ENCODE peak calls at places on chromosome 15, in six cellular contexts. B is hepatocyte, Y is breast epithelium, R is cardiac muscle cell, V is Peyer's patch, G is body of pancreas. H is an unnamed sample. For H3K36me3, the result is how much of the 10 kb centered on the place peaks cover.

GRCh38 chr15:90690585-90690984 is 26.6 kb upstream of the BLM start:
- DNase-seq in G (no peak), B (no peak), Y (no peak), V (no peak), R (no peak), H (no peak)

GRCh38 chr15:90598053-90598577 is 68.4 kb downstream of the CRTC3 start:
- DNase-seq in R (no peak), B (peak), Y (no peak), V (peak), G (peak), H (no peak)

GRCh38 chr15:35399901-35400300 is 146.1 kb downstream of the DPH6 start:
- DNase-seq in G (no peak), Y (no peak), B (no peak), R (no peak), V (no peak), H (no peak)

GRCh38 chr15:57334257-57334656 is 42.0 kb upstream of the CGNL1 start:
- DNase-seq in V (no peak), Y (no peak), G (no peak), R (no peak), B (peak), H (no peak)

GRCh38 chr15:96037584-96037983 is 292.9 kb upstream of the NR2F2 start:
- DNase-seq in B (no peak), Y (no peak), G (no peak), R (no peak), V (no peak), H (no peak)

GRCh38 chr15:94584833-94585244 is 353.5 kb downstream of the MCTP2 start:
- DNase-seq in R (no peak), V (no peak), Y (no peak), B (no peak), G (no peak), H (no peak)

GRCh38 chr15:82810061-82810862 is 834 bp downstream of the WHAMM start:
- DNase-seq in G (peak), Y (no peak), R (peak), B (peak), V (peak), H (peak)

GRCh38 chr15:63983071-63983711 is 63.1 kb downstream of the DAPK2 start:
- DNase-seq in G (no peak), V (no peak), Y (no peak), R (no peak), B (no peak), H (no peak)

GRCh38 chr15:70266412-70267089 is 168.8 kb upstream of the TLE3 start:
- DNase-seq in V (peak), R (no peak), Y (no peak), B (no peak), G (peak), H (no peak)

GRCh38 chr15:101225658-101226057 is 26.2 kb downstream of the CHSY1 start:
- DNase-seq in R (no peak), V (no peak), B (no peak), Y (no peak), G (no peak), H (no peak)

GRCh38 chr15:43492266-43492665 is 690 bp downstream of the TP53BP1 start:
- DNase-seq in V (no peak), R (no peak), G (no peak), Y (no peak), B (no peak), H (no peak)

GRCh38 chr15:70863450-70864218 is 9.7 kb upstream of the LARP6 start:
- DNase-seq in B (peak), R (no peak), V (no peak), G (peak), Y (no peak), H (no peak)

GRCh38 chr15:62306851-62307504 is 141.9 kb upstream of the C2CD4B start:
- DNase-seq in B (peak), G (peak), Y (no peak), R (peak), V (no peak), H (peak)

GRCh38 chr15:39429898-39430357 is 151.0 kb upstream of the THBS1 start:
- DNase-seq in B (peak), G (no peak), R (peak), Y (no peak), V (no peak), H (no peak)

GRCh38 chr15:55564347-55565145 is 23.6 kb downstream of the PYGO1 start:
- DNase-seq in R (no peak), Y (no peak), G (no peak), V (no peak), B (no peak), H (no peak)

GRCh38 chr15:23648920-23649515 is 1.4 kb upstream of the MAGEL2 start:
- DNase-seq in G (peak), R (peak), B (peak), Y (no peak), V (no peak), H (no peak)

GRCh38 chr15:23416349-23417276 is 30.4 kb downstream of the GOLGA6L2 start:
- DNase-seq in G (no peak), B (no peak), V (no peak), Y (peak), R (no peak), H (no peak)

GRCh38 chr15:92914103-92914499 is 14.0 kb downstream of the CHD2 start:
- DNase-seq in R (no peak), V (no peak), G (no peak), Y (no peak), B (no peak), H (no peak)
- H3K36me3 ChIP-seq in R (under half), V (under half), G (under half), Y (under half), B (under half), H (under half)

DNA sequence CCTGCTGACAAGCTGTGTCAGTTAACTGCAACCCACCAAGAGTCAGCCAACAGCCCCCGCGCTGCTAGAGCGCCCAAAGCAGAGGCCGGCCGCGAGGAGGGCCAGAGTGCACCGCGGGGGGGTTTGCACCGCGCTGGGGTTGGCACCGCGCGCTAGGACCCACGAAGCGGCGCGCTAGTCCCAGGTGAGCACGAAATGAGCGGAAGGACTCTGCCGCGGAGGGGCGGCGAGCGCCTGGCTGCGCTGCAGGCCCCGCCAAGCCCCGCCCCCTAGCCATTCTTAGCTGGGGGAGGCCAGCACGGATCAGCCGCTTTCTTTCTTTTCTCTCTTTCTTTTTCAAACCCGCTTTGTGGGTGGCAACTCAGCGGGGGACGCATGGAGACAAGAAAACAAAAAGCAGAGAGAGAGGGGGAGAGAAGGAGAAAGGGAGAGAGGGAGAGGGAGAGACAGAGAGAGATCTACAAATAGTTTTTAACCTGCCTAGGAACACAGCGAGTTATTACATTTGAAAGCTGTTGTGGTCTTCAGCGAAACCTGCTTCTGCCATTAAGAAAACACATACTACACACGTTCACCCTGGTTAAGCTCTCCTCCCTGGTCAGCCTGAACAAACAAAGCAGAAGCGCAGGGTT is 6.9 kb upstream of the FOXB1 start:
- DNase-seq in V (no peak), B (no peak), G (peak), R (peak), Y (no peak), H (peak)
- H3K4me3 ChIP-seq in V (no peak), B (no peak), G (no peak), R (peak), Y (no peak), H (peak)

GRCh38 chr15:91887321-91887720 is 33.8 kb downstream of the SLCO3A1 start:
- DNase-seq in V (no peak), Y (no peak), B (no peak), G (no peak), R (no peak), H (no peak)

GRCh38 chr15:91885054-91885453 is 31.5 kb downstream of the SLCO3A1 start:
- DNase-seq in V (no peak), B (no peak), G (no peak), Y (no peak), R (no peak), H (no peak)

GRCh38 chr15:91886878-91887277 is 33.4 kb downstream of the SLCO3A1 start:
- DNase-seq in Y (no peak), B (no peak), V (no peak), R (no peak), G (no peak), H (no peak)

GRCh38 chr15:91884604-91885003 is 31.1 kb downstream of the SLCO3A1 start:
- DNase-seq in Y (no peak), R (no peak), V (no peak), G (no peak), B (no peak), H (no peak)

DNA sequence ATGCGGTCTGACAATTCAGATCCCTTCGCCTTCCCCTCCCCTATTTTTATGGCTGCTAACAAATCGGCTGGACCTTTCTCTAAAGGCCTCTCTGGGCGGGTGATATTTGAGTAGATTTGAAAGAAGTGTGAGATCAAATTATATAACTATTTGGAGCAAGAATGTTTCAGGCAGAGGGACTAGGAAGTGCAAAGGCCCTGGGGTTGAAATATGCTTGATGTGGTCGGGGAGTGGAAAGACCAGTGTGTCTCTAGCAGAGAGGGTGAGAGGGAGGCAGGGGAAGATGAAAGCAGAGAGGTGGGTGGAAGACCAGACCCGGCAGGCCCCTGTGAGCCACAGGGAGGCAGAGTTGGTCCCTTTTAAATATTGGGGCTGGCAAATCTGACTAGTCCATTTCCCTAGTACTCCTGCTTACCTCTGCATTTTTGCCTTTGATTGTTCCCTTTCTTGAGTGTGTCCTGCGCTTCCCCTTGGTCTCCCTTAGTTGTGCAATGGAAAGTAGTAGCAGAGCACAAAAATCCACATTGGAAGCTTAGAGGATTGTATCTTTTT is 32.3 kb downstream of the SLCO3A1 start:
- DNase-seq in G (no peak), B (no peak), R (peak), V (no peak), Y (no peak), H (no peak)
- H3K27ac ChIP-seq in G (no peak), B (no peak), R (no peak), V (no peak), Y (no peak), H (no peak)

DNA sequence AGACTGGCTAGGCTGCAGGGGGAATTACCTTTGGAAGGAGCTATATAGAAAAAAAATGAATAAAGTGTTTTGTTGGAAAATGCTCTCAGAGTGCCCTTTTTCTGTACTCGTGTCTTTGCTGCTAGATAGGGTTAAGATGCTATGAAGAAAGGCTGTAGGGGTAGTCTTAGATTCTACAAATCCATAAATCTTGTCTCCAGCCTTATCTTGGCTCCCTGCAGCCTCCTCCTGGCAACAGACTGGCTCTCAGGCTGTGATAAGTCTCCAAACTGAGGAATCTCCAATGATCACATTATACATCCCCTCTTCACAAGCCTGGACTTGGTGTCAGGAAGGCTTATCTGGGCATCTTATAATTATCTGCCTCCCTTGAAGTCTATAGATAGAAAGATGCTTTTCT is 9.3 kb downstream of the LPCAT4 start:
- DNase-seq in V (no peak), R (no peak), Y (no peak), G (no peak), B (no peak), H (no peak)
- H3K36me3 ChIP-seq in V (under half), R (under half), Y (under half), G (under half), B (under half), H (half or more)

GRCh38 chr15:85414495-85414894 is 34.1 kb downstream of the AKAP13 start:
- DNase-seq in G (no peak), B (no peak), V (no peak), Y (no peak), R (no peak), H (no peak)

GRCh38 chr15:85414037-85414436 is 33.6 kb downstream of the AKAP13 start:
- DNase-seq in G (no peak), R (no peak), Y (no peak), B (no peak), V (no peak), H (no peak)

GRCh38 chr15:85414991-85415390 is 34.6 kb downstream of the AKAP13 start:
- DNase-seq in B (no peak), R (no peak), Y (no peak), G (no peak), V (no peak), H (no peak)

GRCh38 chr15:85411992-85412538 is 31.7 kb downstream of the AKAP13 start:
- DNase-seq in Y (no peak), G (no peak), R (no peak), B (no peak), V (no peak), H (no peak)

DNA sequence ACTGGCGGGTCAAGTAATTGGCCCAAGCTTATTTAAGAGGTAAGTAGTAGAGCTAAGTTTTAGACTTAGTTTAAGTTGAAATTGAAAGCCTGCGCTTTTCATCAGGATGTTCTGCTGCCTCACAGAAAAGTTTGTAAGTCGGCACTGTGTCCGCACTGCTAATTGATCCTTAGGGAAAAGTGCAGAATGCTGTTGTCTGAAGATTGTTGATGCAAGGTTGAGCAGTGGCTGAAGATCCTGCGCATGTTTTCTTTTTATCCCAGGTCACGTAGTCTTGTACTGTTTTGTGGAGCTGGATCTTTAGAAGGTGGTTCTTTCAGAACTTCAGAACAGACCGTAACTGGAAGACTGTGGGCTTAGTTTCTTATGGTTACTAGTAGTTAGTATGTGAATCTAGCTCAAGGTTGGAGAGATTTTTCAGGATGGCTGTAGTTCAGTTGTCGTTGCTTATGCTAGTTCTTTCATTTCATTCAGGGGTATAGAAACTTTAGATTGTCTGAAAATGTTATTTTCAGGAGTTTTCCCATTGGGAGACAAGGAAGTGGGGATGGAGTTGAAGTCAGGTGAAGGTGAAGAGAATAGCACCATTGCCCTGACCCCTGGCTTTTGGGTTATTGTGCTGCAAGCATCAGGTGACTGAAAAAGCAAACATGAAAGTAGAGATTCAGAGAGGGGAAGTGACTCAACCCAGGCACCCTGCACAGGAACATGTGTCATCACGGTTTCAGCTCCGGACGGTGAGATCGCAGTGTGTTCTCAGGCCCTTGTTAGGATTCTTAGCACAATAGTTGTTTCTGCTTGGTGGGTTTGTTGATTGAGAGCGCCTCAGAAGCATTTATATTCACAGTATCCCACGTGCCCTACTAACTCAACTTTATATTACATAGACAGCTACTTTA is 32.8 kb downstream of the AKAP13 start:
- DNase-seq in Y (no peak), R (no peak), B (peak), V (peak), G (peak), H (peak)
- H3K4me3 ChIP-seq in Y (no peak), R (no peak), B (no peak), V (no peak), G (no peak), H (peak)

GRCh38 chr15:78761020-78761419 is 50.2 kb downstream of the ADAMTS7 start:
- DNase-seq in G (no peak), B (no peak), R (no peak), Y (no peak), V (no peak), H (no peak)
- H3K27ac ChIP-seq in G (no peak), B (no peak), R (peak), Y (peak), V (peak), H (no peak)

GRCh38 chr15:40461958-40462357 is 8.8 kb upstream of the CHST14 start:
- DNase-seq in V (no peak), Y (no peak), R (no peak), G (no peak), B (no peak), H (no peak)
- H3K36me3 ChIP-seq in V (under half), Y (under half), R (under half), G (under half), B (under half), H (half or more)

GRCh38 chr15:25054329-25054728 is 99.5 kb downstream of the SNRPN start:
- DNase-seq in Y (no peak), R (no peak), V (no peak), B (no peak), G (no peak), H (no peak)
- H3K4me3 ChIP-seq in Y (no peak), R (no peak), V (no peak), B (no peak), G (no peak), H (no peak)